ENCODE peak calls at places on chromosomes 11 and 22, in six cellular contexts. One of them, this sample, is unnamed.
A peak's percentile ranks its signal among the peaks of the same experiment; 100 is the strongest.

GRCh38 chr11:9601041-9601875 is 27.8 kb downstream of the WEE1 start:
- DNase-seq in iris pigment epithelial cell: peak; percentile 93
- DNase-seq in cortex of kidney: no peak
- DNase-seq in GM10248: peak; percentile 73
- DNase-seq in astrocyte of the hippocampus: no peak
- DNase-seq in ovary: no peak
- DNase-seq in this sample: no peak

GRCh38 chr11:83403990-83404389 is 117.8 kb upstream of the CCDC90B start:
- DNase-seq in iris pigment epithelial cell: peak; percentile 3
- DNase-seq in cortex of kidney: no peak
- DNase-seq in GM10248: no peak
- DNase-seq in astrocyte of the hippocampus: no peak
- DNase-seq in ovary: no peak
- DNase-seq in this sample: no peak

GRCh38 chr22:23893446-23893956 is 682 bp upstream of the MIF start:
- DNase-seq in iris pigment epithelial cell: peak; percentile 11
- DNase-seq in cortex of kidney: no peak
- DNase-seq in GM10248: no peak
- DNase-seq in astrocyte of the hippocampus: no peak
- DNase-seq in ovary: no peak
- DNase-seq in this sample: no peak

GRCh38 chr11:1705121-1706052 is 8.4 kb downstream of the KRTAP5-6 start:
- DNase-seq in iris pigment epithelial cell: peak; percentile 20
- DNase-seq in cortex of kidney: no peak
- DNase-seq in GM10248: no peak
- DNase-seq in astrocyte of the hippocampus: peak; percentile 47
- DNase-seq in ovary: no peak
- DNase-seq in this sample: no peak

GRCh38 chr11:34397120-34397519 is 39.3 kb upstream of the ABTB2 start:
- DNase-seq in iris pigment epithelial cell: no peak
- DNase-seq in cortex of kidney: no peak
- DNase-seq in GM10248: no peak
- DNase-seq in astrocyte of the hippocampus: no peak
- DNase-seq in ovary: no peak
- DNase-seq in this sample: no peak

GRCh38 chr11:16785520-16786128 is 47.2 kb downstream of the C11orf58 start:
- DNase-seq in iris pigment epithelial cell: peak; percentile 76
- DNase-seq in cortex of kidney: no peak
- DNase-seq in GM10248: peak; percentile 82
- DNase-seq in astrocyte of the hippocampus: peak; percentile 87
- DNase-seq in ovary: peak; percentile 71
- DNase-seq in this sample: no peak

GRCh38 chr11:112864715-112865114 is 96.5 kb upstream of the NCAM1 start:
- DNase-seq in iris pigment epithelial cell: no peak
- DNase-seq in cortex of kidney: no peak
- DNase-seq in GM10248: no peak
- DNase-seq in astrocyte of the hippocampus: no peak
- DNase-seq in ovary: no peak
- DNase-seq in this sample: no peak

GRCh38 chr11:31240340-31240904 is 129.1 kb downstream of the DCDC1 start:
- DNase-seq in iris pigment epithelial cell: peak; percentile 56
- DNase-seq in cortex of kidney: no peak
- DNase-seq in GM10248: no peak
- DNase-seq in astrocyte of the hippocampus: peak; percentile 70
- DNase-seq in ovary: no peak
- DNase-seq in this sample: peak; percentile 18

GRCh38 chr22:45777046-45777851 is 105.6 kb downstream of the ATXN10 start:
- DNase-seq in iris pigment epithelial cell: peak; percentile 60
- DNase-seq in cortex of kidney: no peak
- DNase-seq in GM10248: no peak
- DNase-seq in astrocyte of the hippocampus: peak; percentile 91
- DNase-seq in ovary: no peak
- DNase-seq in this sample: peak; percentile 10

GRCh38 chr22:46399625-46400024 is 64.1 kb downstream of the TRMU start:
- DNase-seq in iris pigment epithelial cell: no peak
- DNase-seq in cortex of kidney: no peak
- DNase-seq in GM10248: no peak
- DNase-seq in astrocyte of the hippocampus: no peak
- DNase-seq in ovary: no peak
- DNase-seq in this sample: no peak

GRCh38 chr22:20087319-20088262 is 7.5 kb downstream of the DGCR8 start:
- DNase-seq in iris pigment epithelial cell: no peak
- DNase-seq in cortex of kidney: no peak
- DNase-seq in GM10248: no peak
- DNase-seq in astrocyte of the hippocampus: no peak
- DNase-seq in ovary: no peak
- DNase-seq in this sample: no peak

GRCh38 chr22:17065433-17065832 is 19.4 kb upstream of the IL17RA start:
- DNase-seq in iris pigment epithelial cell: no peak
- DNase-seq in cortex of kidney: no peak
- DNase-seq in GM10248: no peak
- DNase-seq in astrocyte of the hippocampus: no peak
- DNase-seq in ovary: no peak
- DNase-seq in this sample: no peak

GRCh38 chr11:70616938-70617674 is 218.8 kb downstream of the CTTN start:
- DNase-seq in iris pigment epithelial cell: no peak
- DNase-seq in cortex of kidney: no peak
- DNase-seq in GM10248: no peak
- DNase-seq in astrocyte of the hippocampus: no peak
- DNase-seq in ovary: no peak
- DNase-seq in this sample: no peak

GRCh38 chr11:75163917-75164316 is 13.0 kb downstream of the SLCO2B1 start:
- DNase-seq in iris pigment epithelial cell: no peak
- DNase-seq in cortex of kidney: no peak
- DNase-seq in GM10248: no peak
- DNase-seq in astrocyte of the hippocampus: no peak
- DNase-seq in ovary: no peak
- DNase-seq in this sample: no peak

GRCh38 chr22:42172385-42173172 is 42.0 kb upstream of the CYP2D6 start:
- DNase-seq in iris pigment epithelial cell: peak; percentile 45
- DNase-seq in cortex of kidney: no peak
- DNase-seq in GM10248: no peak
- DNase-seq in astrocyte of the hippocampus: no peak
- DNase-seq in ovary: no peak
- DNase-seq in this sample: no peak

GRCh38 chr11:90614318-90614717 is 391.5 kb upstream of the CHORDC1 start:
- DNase-seq in iris pigment epithelial cell: no peak
- DNase-seq in cortex of kidney: no peak
- DNase-seq in GM10248: no peak
- DNase-seq in astrocyte of the hippocampus: no peak
- DNase-seq in ovary: no peak
- DNase-seq in this sample: no peak

GRCh38 chr22:39522567-39523300 is 2.4 kb downstream of the ATF4 start:
- DNase-seq in iris pigment epithelial cell: peak; percentile 68
- DNase-seq in cortex of kidney: no peak
- DNase-seq in GM10248: no peak
- DNase-seq in astrocyte of the hippocampus: peak; percentile 60
- DNase-seq in ovary: peak; percentile 58
- DNase-seq in this sample: no peak

GRCh38 chr11:2213384-2213842 is 41.8 kb upstream of the TH start:
- DNase-seq in iris pigment epithelial cell: no peak
- DNase-seq in cortex of kidney: no peak
- DNase-seq in GM10248: no peak
- DNase-seq in astrocyte of the hippocampus: no peak
- DNase-seq in ovary: peak; percentile 12
- DNase-seq in this sample: no peak

GRCh38 chr22:40406063-40406890 is 35.9 kb downstream of the SGSM3 start:
- DNase-seq in iris pigment epithelial cell: no peak
- DNase-seq in cortex of kidney: no peak
- DNase-seq in GM10248: no peak
- DNase-seq in astrocyte of the hippocampus: no peak
- DNase-seq in ovary: no peak
- DNase-seq in this sample: no peak

GRCh38 chr11:66745356-66746235 is 16.6 kb upstream of the SPTBN2 start:
- DNase-seq in iris pigment epithelial cell: no peak
- DNase-seq in cortex of kidney: no peak
- DNase-seq in GM10248: peak; percentile 68
- DNase-seq in astrocyte of the hippocampus: no peak
- DNase-seq in ovary: no peak
- DNase-seq in this sample: no peak

GRCh38 chr22:43561421-43562178 is 149.8 kb downstream of the MPPED1 start:
- DNase-seq in iris pigment epithelial cell: no peak
- DNase-seq in cortex of kidney: no peak
- DNase-seq in GM10248: no peak
- DNase-seq in astrocyte of the hippocampus: no peak
- DNase-seq in ovary: no peak
- DNase-seq in this sample: no peak

GRCh38 chr11:90234977-90235376 is 12.1 kb upstream of the CHORDC1 start:
- DNase-seq in iris pigment epithelial cell: no peak
- DNase-seq in cortex of kidney: no peak
- DNase-seq in GM10248: no peak
- DNase-seq in astrocyte of the hippocampus: no peak
- DNase-seq in ovary: no peak
- DNase-seq in this sample: no peak

GRCh38 chr11:121841487-121842167 is 274.4 kb downstream of the BLID start:
- DNase-seq in iris pigment epithelial cell: peak; percentile 94
- DNase-seq in cortex of kidney: no peak
- DNase-seq in GM10248: no peak
- DNase-seq in astrocyte of the hippocampus: peak; percentile 87
- DNase-seq in ovary: no peak
- DNase-seq in this sample: no peak

GRCh38 chr11:26095340-26095739 is 236.6 kb upstream of the ANO3 start:
- DNase-seq in iris pigment epithelial cell: no peak
- DNase-seq in cortex of kidney: no peak
- DNase-seq in GM10248: no peak
- DNase-seq in astrocyte of the hippocampus: no peak
- DNase-seq in ovary: no peak
- DNase-seq in this sample: no peak

GRCh38 chr22:24703101-24703500 is 71.4 kb downstream of the PIWIL3 start:
- DNase-seq in iris pigment epithelial cell: no peak
- DNase-seq in cortex of kidney: no peak
- DNase-seq in GM10248: no peak
- DNase-seq in astrocyte of the hippocampus: no peak
- DNase-seq in ovary: peak; percentile 64
- DNase-seq in this sample: no peak

GRCh38 chr22:23225724-23226496 is 45.6 kb downstream of the BCR start:
- DNase-seq in iris pigment epithelial cell: peak; percentile 54
- DNase-seq in cortex of kidney: no peak
- DNase-seq in GM10248: no peak
- DNase-seq in astrocyte of the hippocampus: peak; percentile 61
- DNase-seq in ovary: no peak
- DNase-seq in this sample: no peak

GRCh38 chr22:36758792-36759271 is 17.1 kb downstream of the IFT27 start:
- DNase-seq in iris pigment epithelial cell: no peak
- DNase-seq in cortex of kidney: no peak
- DNase-seq in GM10248: no peak
- DNase-seq in astrocyte of the hippocampus: no peak
- DNase-seq in ovary: no peak
- DNase-seq in this sample: no peak

GRCh38 chr11:2652857-2653643 is 46.7 kb downstream of the KCNQ1OT1 start:
- DNase-seq in iris pigment epithelial cell: no peak
- DNase-seq in cortex of kidney: no peak
- DNase-seq in GM10248: no peak
- DNase-seq in astrocyte of the hippocampus: no peak
- DNase-seq in ovary: peak; percentile 36
- DNase-seq in this sample: no peak

GRCh38 chr11:38460429-38460828 is 1862.4 kb upstream of the RAG2 start:
- DNase-seq in iris pigment epithelial cell: peak; percentile 24
- DNase-seq in cortex of kidney: no peak
- DNase-seq in GM10248: no peak
- DNase-seq in astrocyte of the hippocampus: peak; percentile 7
- DNase-seq in ovary: no peak
- DNase-seq in this sample: no peak

GRCh38 chr11:96107143-96107829 is 183.4 kb upstream of the MTMR2 start:
- DNase-seq in iris pigment epithelial cell: no peak
- DNase-seq in cortex of kidney: no peak
- DNase-seq in GM10248: no peak
- DNase-seq in astrocyte of the hippocampus: no peak
- DNase-seq in ovary: no peak
- DNase-seq in this sample: no peak

GRCh38 chr11:74650498-74650897 is 58.1 kb downstream of the POLD3 start:
- DNase-seq in iris pigment epithelial cell: peak; percentile 76
- DNase-seq in cortex of kidney: no peak
- DNase-seq in GM10248: no peak
- DNase-seq in astrocyte of the hippocampus: no peak
- DNase-seq in ovary: no peak
- DNase-seq in this sample: no peak

GRCh38 chr11:65429724-65430405 is 7.3 kb downstream of the NEAT1 start:
- DNase-seq in iris pigment epithelial cell: peak; percentile 84
- DNase-seq in cortex of kidney: no peak
- DNase-seq in GM10248: no peak
- DNase-seq in astrocyte of the hippocampus: peak; percentile 88
- DNase-seq in ovary: peak; percentile 82
- DNase-seq in this sample: no peak

GRCh38 chr22:41952713-41953112 is 763 bp downstream of the SMIM45 start:
- DNase-seq in iris pigment epithelial cell: no peak
- DNase-seq in cortex of kidney: no peak
- DNase-seq in GM10248: no peak
- DNase-seq in astrocyte of the hippocampus: no peak
- DNase-seq in ovary: no peak
- DNase-seq in this sample: no peak

GRCh38 chr22:39238561-39238960 is 6.2 kb downstream of the PDGFB start:
- DNase-seq in iris pigment epithelial cell: no peak
- DNase-seq in cortex of kidney: no peak
- DNase-seq in GM10248: no peak
- DNase-seq in astrocyte of the hippocampus: no peak
- DNase-seq in ovary: no peak
- DNase-seq in this sample: no peak

GRCh38 chr11:47176328-47177228 is at the start of gene ARFGAP2:
- DNase-seq in iris pigment epithelial cell: peak; percentile 98
- DNase-seq in cortex of kidney: peak; percentile 82
- DNase-seq in GM10248: peak; percentile 100
- DNase-seq in astrocyte of the hippocampus: peak; percentile 99
- DNase-seq in ovary: peak; percentile 98
- DNase-seq in this sample: no peak

This sample was measured in Panc1.